ENCODE peak calls at places on chromosomes 13 and 19, in four cellular contexts. M is GM12892, K is SK-N-SH, H is H1. P is an unnamed sample.

GRCh38 chr13:25778302-25778701 is 273.5 kb downstream of the SHISA2 start:
- DNase-seq in K (no peak), M (no peak), H (no peak), P (no peak)

GRCh38 chr13:56528040-56528760 is 612.5 kb upstream of the PRR20A start:
- DNase-seq in M (no peak), K (no peak), H (no peak), P (no peak)

GRCh38 chr13:59734393-59734792 is 429.3 kb downstream of the DIAPH3 start:
- DNase-seq in H (no peak), M (peak), K (no peak), P (peak)

GRCh38 chr19:6793411-6793810 is 20.9 kb downstream of the VAV1 start:
- DNase-seq in K (no peak), H (no peak), M (no peak), P (no peak)

GRCh38 chr13:113815151-113816058 is 48.5 kb downstream of the GAS6 start:
- DNase-seq in M (no peak), K (no peak), H (no peak), P (peak)

GRCh38 chr13:71417205-71417604 is 449.8 kb downstream of the DACH1 start:
- DNase-seq in K (no peak), M (no peak), H (no peak), P (no peak)

GRCh38 chr13:77029436-77029835 is 2.5 kb upstream of the FBXL3 start:
- DNase-seq in H (no peak), K (no peak), M (no peak), P (no peak)

GRCh38 chr19:36265064-36265463 is 50.2 kb downstream of the ZNF146 start:
- DNase-seq in H (no peak), K (no peak), M (no peak), P (no peak)

GRCh38 chr13:111225810-111226546 is 94.5 kb upstream of the TEX29 start:
- DNase-seq in H (no peak), M (no peak), K (no peak), P (no peak)

GRCh38 chr13:38399540-38399939 is 49.9 kb downstream of the UFM1 start:
- DNase-seq in H (no peak), K (no peak), M (no peak), P (no peak)

GRCh38 chr13:106534844-106535551 is 464 bp downstream of the EFNB2 start:
- DNase-seq in M (peak), K (no peak), H (no peak), P (no peak)

GRCh38 chr19:39413269-39413902 is 917 bp downstream of the PLEKHG2 start:
- DNase-seq in K (peak), H (no peak), M (no peak), P (no peak)

GRCh38 chr13:97005631-97006262 is 11.5 kb upstream of the OXGR1 start:
- DNase-seq in H (no peak), M (no peak), K (no peak), P (no peak)

GRCh38 chr19:28239270-28239669 is 973.7 kb downstream of the UQCRFS1 start:
- DNase-seq in K (peak), M (no peak), H (peak), P (no peak)

GRCh38 chr19:4108767-4109625 is 14.9 kb downstream of the MAP2K2 start:
- DNase-seq in K (no peak), M (peak), H (no peak), P (peak)

GRCh38 chr13:111187879-111188643 is 73.0 kb downstream of the ARHGEF7 start:
- DNase-seq in K (no peak), M (no peak), H (no peak), P (no peak)

GRCh38 chr13:110845520-110845919 is 69.3 kb downstream of the ANKRD10 start:
- DNase-seq in M (no peak), H (no peak), K (no peak), P (no peak)

GRCh38 chr13:23673354-23673753 is 103.1 kb downstream of the TNFRSF19 start:
- DNase-seq in K (no peak), M (no peak), H (no peak), P (no peak)

GRCh38 chr13:75847588-75847987 is 211.5 kb downstream of the LMO7 start:
- DNase-seq in K (no peak), H (no peak), M (no peak), P (no peak)

GRCh38 chr19:18192673-18193387 is at the start of gene MPV17L2:
- DNase-seq in M (peak), K (peak), H (peak), P (peak)

GRCh38 chr19:54152267-54152666 is 7.3 kb downstream of the LENG1 start:
- DNase-seq in H (no peak), M (no peak), K (no peak), P (no peak)

GRCh38 chr13:103539265-103539664 is 473.0 kb upstream of the SLC10A2 start:
- DNase-seq in M (no peak), H (no peak), K (peak), P (no peak)

GRCh38 chr13:28983661-28984060 is 163.5 kb downstream of the MTUS2 start:
- DNase-seq in H (no peak), K (no peak), M (no peak), P (no peak)

GRCh38 chr13:49499889-49500660 is 4.3 kb downstream of the PHF11 start:
- DNase-seq in H (no peak), K (no peak), M (no peak), P (no peak)

GRCh38 chr13:23674795-23675640 is 104.8 kb downstream of the TNFRSF19 start:
- DNase-seq in K (no peak), H (no peak), M (no peak), P (no peak)

GRCh38 chr19:47580397-47580796 is 7.4 kb upstream of the ZNF541 start:
- DNase-seq in H (no peak), K (no peak), M (no peak), P (no peak)

GRCh38 chr19:37779139-37780035 is at the start of gene ZNF573:
- DNase-seq in H (peak), K (peak), M (peak), P (peak)

GRCh38 chr13:109509154-109509905 is 277.1 kb downstream of the IRS2 start:
- DNase-seq in K (no peak), H (no peak), M (no peak), P (no peak)

GRCh38 chr19:4693471-4694121 is 23.5 kb upstream of the MYDGF start:
- DNase-seq in K (no peak), H (no peak), M (no peak), P (no peak)

GRCh38 chr13:40517486-40518311 is 148.7 kb downstream of the FOXO1 start:
- DNase-seq in M (no peak), K (no peak), H (no peak), P (peak)

GRCh38 chr13:63297162-63297561 is 1881.5 kb upstream of the PCDH20 start:
- DNase-seq in K (no peak), H (no peak), M (no peak), P (no peak)

GRCh38 chr13:94710081-94710809 is 2.1 kb downstream of the SOX21 start:
- DNase-seq in H (no peak), M (no peak), K (peak), P (no peak)

GRCh38 chr13:75231235-75231634 is 250.7 kb downstream of the TBC1D4 start:
- DNase-seq in M (no peak), K (no peak), H (no peak), P (no peak)

GRCh38 chr13:75635101-75635620 is 969 bp upstream of the LMO7 start:
- DNase-seq in H (no peak), M (no peak), K (no peak), P (no peak)

GRCh38 chr19:32339988-32340874 is 5.2 kb upstream of the ZNF507 start:
- DNase-seq in K (peak), H (no peak), M (peak), P (no peak)

GRCh38 chr13:47858042-47858677 is 142.9 kb downstream of the SUCLA2 start:
- DNase-seq in H (no peak), M (no peak), K (no peak), P (no peak)
- TF ChIP-seq TAF1 in H (no peak), M (no peak), K (no peak), P (no peak)

GRCh38 chr13:42041017-42041683 is 7.3 kb upstream of the DGKH start:
- DNase-seq in K (peak), H (no peak), M (peak), P (peak)

GRCh38 chr13:42038661-42039456 is 9.6 kb upstream of the DGKH start:
- DNase-seq in K (no peak), M (no peak), H (no peak), P (no peak)

GRCh38 chr13:42040730-42041016 is 7.8 kb upstream of the DGKH start:
- DNase-seq in M (no peak), K (no peak), H (no peak), P (no peak)

GRCh38 chr13:42039457-42039945 is 8.9 kb upstream of the DGKH start:
- DNase-seq in M (no peak), H (no peak), K (peak), P (peak)

GRCh38 chr13:42039946-42040729 is 8.3 kb upstream of the DGKH start:
- DNase-seq in H (no peak), M (peak), K (peak), P (peak)
- TF ChIP-seq TAF1 in H (peak), M (peak), K (peak), P (peak)

GRCh38 chr13:67200605-67201004 is 29.5 kb downstream of the PCDH9 start:
- DNase-seq in K (peak), H (no peak), M (no peak), P (no peak)

GRCh38 chr13:67200183-67200582 is 30.0 kb downstream of the PCDH9 start:
- DNase-seq in H (no peak), K (no peak), M (no peak), P (no peak)

GRCh38 chr13:67204731-67205130 is 25.4 kb downstream of the PCDH9 start:
- DNase-seq in M (no peak), H (no peak), K (no peak), P (no peak)
- TF ChIP-seq TAF1 in M (no peak), H (no peak), K (no peak), P (no peak)

DNA sequence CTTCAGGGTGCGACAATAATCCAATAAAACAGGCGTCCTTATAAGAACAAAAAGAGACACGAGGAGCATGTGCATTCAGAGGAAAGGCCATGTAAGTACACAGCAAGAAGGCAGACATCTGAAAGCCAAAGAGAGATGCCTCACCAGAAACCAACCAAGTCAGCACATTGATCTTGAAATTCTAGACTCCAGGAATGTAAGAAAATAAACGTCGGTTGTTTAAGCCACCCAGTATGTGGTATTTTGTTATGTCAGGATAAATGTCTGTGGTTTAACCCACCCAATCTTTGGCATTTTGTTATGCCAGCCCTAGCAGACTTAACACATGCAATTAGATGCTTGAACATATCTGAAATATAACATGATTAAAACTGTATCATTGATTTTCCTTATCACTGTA is 452.0 kb downstream of the SLITRK6 start:
- DNase-seq in K (no peak), M (no peak), H (no peak), P (no peak)
- TF ChIP-seq TAF1 in K (no peak), M (no peak), H (no peak), P (no peak)

DNA sequence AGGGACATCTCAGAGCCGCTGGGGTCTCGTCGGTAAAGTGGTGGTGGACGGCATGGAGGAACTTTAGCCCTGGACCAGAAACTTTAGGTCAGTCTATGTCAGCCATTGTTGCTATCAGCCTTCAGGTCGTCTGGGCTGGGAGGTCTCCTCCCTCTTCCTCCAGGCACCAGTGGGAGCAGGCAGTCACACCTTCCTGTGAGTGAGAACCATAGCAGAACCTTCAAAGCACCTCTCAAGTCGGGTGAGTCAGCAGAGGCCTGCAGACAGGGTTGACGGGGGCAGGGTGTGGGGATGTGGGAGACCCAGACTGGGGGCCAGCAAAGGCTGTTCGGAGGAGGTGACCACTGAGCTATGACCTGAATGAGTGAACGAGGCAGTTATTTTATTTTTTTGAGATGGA is 15.4 kb upstream of the SBNO2 start:
- DNase-seq in H (no peak), M (no peak), K (no peak), P (no peak)
- TF ChIP-seq TAF1 in H (no peak), M (no peak), K (no peak), P (no peak)

DNA sequence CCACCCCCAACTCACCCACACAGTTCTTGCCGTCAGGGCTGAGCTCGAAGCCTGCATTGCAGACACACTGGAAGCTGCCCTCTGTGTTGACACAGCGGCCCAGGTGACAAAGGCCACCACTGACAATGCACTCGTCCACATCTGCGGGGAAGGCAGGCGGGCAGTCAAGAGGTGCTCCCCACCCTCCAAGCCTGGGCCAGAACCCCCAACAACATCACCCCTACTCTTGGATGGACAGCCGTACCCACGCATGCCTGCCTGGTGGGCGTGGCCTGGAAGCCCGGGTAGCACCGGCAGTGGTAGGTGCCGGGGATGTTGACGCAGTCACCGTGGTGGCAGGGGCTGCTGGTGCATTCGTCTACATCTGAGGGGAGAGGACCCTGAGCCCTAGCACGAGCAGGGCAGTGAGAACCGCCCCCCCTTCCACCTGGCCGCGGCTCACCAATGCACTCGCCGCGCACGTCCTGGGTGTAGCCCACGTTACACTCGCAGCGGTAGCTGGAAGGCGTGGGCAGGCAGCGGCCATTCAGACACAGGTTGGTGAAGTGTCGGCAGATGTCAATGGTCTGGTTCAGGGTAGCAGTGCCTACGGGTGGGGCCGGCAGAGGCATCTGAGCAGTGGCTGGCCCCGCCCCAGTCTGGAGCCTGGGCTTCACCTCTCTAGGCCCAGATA is 13.3 kb downstream of the FBN3 start:
- DNase-seq in M (no peak), H (no peak), K (no peak), P (no peak)
- TF ChIP-seq TAF1 in M (no peak), H (no peak), K (no peak), P (no peak)

GRCh38 chr13:35729926-35730627 is 253.6 kb upstream of the MAB21L1 start:
- DNase-seq in K (no peak), H (no peak), M (no peak), P (peak)
- TF ChIP-seq TAF1 in K (no peak), H (no peak), M (no peak), P (no peak)

GRCh38 chr19:44452367-44452766 is 4.1 kb upstream of the ZNF229 start:
- DNase-seq in K (no peak), H (no peak), M (no peak), P (no peak)

GRCh38 chr19:44455100-44455499 is 6.8 kb upstream of the ZNF229 start:
- DNase-seq in K (no peak), M (no peak), H (no peak), P (no peak)

GRCh38 chr19:44447864-44448674 is at the start of gene ZNF229:
- DNase-seq in M (no peak), H (peak), K (peak), P (no peak)

DNA sequence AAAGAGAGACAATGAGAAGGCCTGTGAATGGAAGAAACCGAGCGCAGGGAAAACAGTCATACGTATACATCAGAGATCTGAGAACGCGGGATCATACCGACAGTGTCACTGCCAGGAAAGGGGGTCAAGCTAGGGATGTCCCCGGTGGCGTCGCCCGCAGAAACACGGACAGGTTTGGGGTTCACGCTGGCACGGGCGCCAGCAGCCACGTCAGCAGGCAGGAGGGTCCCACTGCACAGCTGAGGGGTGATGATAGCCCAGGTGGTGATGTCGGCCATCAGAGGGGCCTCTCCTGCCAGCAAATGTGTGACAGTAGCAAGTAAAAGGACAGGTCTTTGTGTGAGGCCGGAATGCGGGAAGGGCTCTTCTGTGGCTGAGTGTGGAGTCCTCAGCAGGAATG is 3.4 kb upstream of the ZNF229 start:
- DNase-seq in K (no peak), H (no peak), M (no peak), P (no peak)
- TF ChIP-seq TAF1 in K (no peak), H (no peak), M (no peak), P (no peak)